ENCODE peak calls at places on chromosome X, in eight cellular contexts. V is lower lobe of right lung, G is lung, X is upper lobe of right lung, Z is AG04450, A is GM12865, E is choroid plexus epithelial cell, J is A549. T is an unnamed sample.

GRCh38 chrX:1384738-1385250 is 7.1 kb downstream of the SLC25A6 start:
- DNase-seq in V (peak), G (no peak), X (peak), J (no peak), Z (no peak), E (no peak), A (no peak), T (no peak)

GRCh38 chrX:35122756-35123155 is 180.2 kb downstream of the FAM47B start:
- DNase-seq in A (no peak), Z (no peak), J (no peak), V (no peak), G (no peak), E (no peak), X (no peak), T (no peak)

GRCh38 chrX:130704053-130705038 is 198.7 kb downstream of the ENOX2 start:
- DNase-seq in V (no peak), X (no peak), G (no peak), J (no peak), Z (no peak), E (peak), A (no peak), T (peak)

GRCh38 chrX:128816919-128817318 is 706.4 kb downstream of the SMARCA1 start:
- DNase-seq in X (no peak), J (no peak), Z (no peak), E (peak), A (no peak), V (no peak), G (no peak), T (no peak)

GRCh38 chrX:130626521-130626920 is 224.7 kb downstream of the RBMX2 start:
- DNase-seq in J (no peak), X (no peak), V (no peak), Z (no peak), E (no peak), A (no peak), G (no peak), T (peak)

GRCh38 chrX:79630033-79631009 is 263.2 kb upstream of the ITM2A start:
- DNase-seq in G (no peak), X (no peak), V (no peak), A (peak), E (no peak), J (no peak), Z (no peak), T (no peak)

GRCh38 chrX:48721916-48722315 is 25.4 kb downstream of the SUV39H1 start:
- DNase-seq in E (no peak), V (no peak), X (no peak), J (no peak), A (no peak), G (no peak), Z (no peak), T (no peak)

GRCh38 chrX:146409528-146409927 is 400.0 kb upstream of the CXorf51B start:
- DNase-seq in Z (no peak), J (no peak), A (no peak), X (no peak), G (no peak), E (no peak), V (no peak), T (no peak)

GRCh38 chrX:39675619-39676018 is 422.1 kb downstream of the BCOR start:
- DNase-seq in V (no peak), G (no peak), J (no peak), X (no peak), A (no peak), E (no peak), Z (no peak), T (peak)

GRCh38 chrX:24577091-24577490 is 70.1 kb downstream of the PCYT1B start:
- DNase-seq in J (no peak), G (no peak), Z (no peak), E (no peak), X (no peak), V (no peak), A (no peak), T (no peak)

GRCh38 chrX:150225266-150225665 is 137.9 kb upstream of the MAMLD1 start:
- DNase-seq in G (peak), E (no peak), V (no peak), J (no peak), A (no peak), Z (no peak), X (no peak), T (no peak)

GRCh38 chrX:13689519-13690211 is 737 bp downstream of the RAB9A start:
- DNase-seq in Z (no peak), J (no peak), X (no peak), V (no peak), A (no peak), E (peak), G (no peak), T (no peak)

GRCh38 chrX:80807606-80808159 is 2.0 kb downstream of the BRWD3 start:
- DNase-seq in X (no peak), V (no peak), A (no peak), G (no peak), Z (no peak), J (peak), E (peak), T (no peak)

GRCh38 chrX:11870789-11871188 is 112.8 kb downstream of the MSL3 start:
- DNase-seq in V (no peak), A (no peak), G (no peak), J (no peak), X (no peak), E (no peak), Z (no peak), T (no peak)

GRCh38 chrX:48899078-48899410 is 1.3 kb downstream of the PQBP1 start:
- DNase-seq in X (no peak), V (no peak), J (no peak), A (no peak), E (no peak), G (no peak), Z (no peak), T (no peak)

GRCh38 chrX:39819921-39820849 is 277.6 kb downstream of the BCOR start:
- DNase-seq in A (peak), E (no peak), X (no peak), Z (no peak), G (no peak), V (no peak), J (no peak), T (peak)

GRCh38 chrX:49878834-49879655 is at the start of gene USP27X:
- DNase-seq in J (peak), Z (peak), X (peak), V (peak), A (peak), E (peak), G (peak), T (peak)

GRCh38 chrX:19659929-19660328 is 144.6 kb upstream of the MAP3K15 start:
- DNase-seq in E (peak), Z (no peak), J (no peak), X (no peak), V (no peak), G (no peak), A (no peak), T (peak)

GRCh38 chrX:50971390-50971789 is 60.9 kb downstream of the BMP15 start:
- DNase-seq in X (no peak), V (no peak), G (no peak), J (no peak), Z (no peak), A (no peak), E (peak), T (no peak)

GRCh38 chrX:49844622-49845021 is 15.5 kb downstream of the PAGE4 start:
- DNase-seq in V (no peak), G (no peak), A (no peak), E (no peak), J (no peak), Z (no peak), X (no peak), T (no peak)

GRCh38 chrX:65690057-65690855 is 22.8 kb downstream of the MSN start:
- DNase-seq in G (no peak), E (peak), V (no peak), X (no peak), J (no peak), A (no peak), Z (no peak), T (peak)

GRCh38 chrX:11470231-11470630 is 177.0 kb downstream of the AMELX start:
- DNase-seq in A (no peak), X (no peak), J (no peak), Z (no peak), G (peak), E (peak), V (no peak), T (peak)

GRCh38 chrX:13094780-13095425 is 50.5 kb upstream of the FAM9C start:
- DNase-seq in E (peak), A (no peak), X (no peak), J (no peak), G (no peak), Z (no peak), V (no peak), T (peak)

GRCh38 chrX:40012039-40012799 is 85.5 kb downstream of the BCOR start:
- DNase-seq in E (peak), G (no peak), Z (no peak), X (peak), V (no peak), J (no peak), A (no peak), T (peak)

GRCh38 chrX:112874140-112874539 is 33.5 kb upstream of the AMOT start:
- DNase-seq in Z (no peak), G (no peak), A (no peak), J (no peak), V (no peak), E (no peak), X (no peak), T (peak)

GRCh38 chrX:47093248-47093647 is 15.0 kb downstream of the RGN start:
- DNase-seq in J (peak), G (no peak), V (no peak), E (peak), A (peak), X (no peak), Z (peak), T (peak)

GRCh38 chrX:140563893-140564292 is 59.0 kb upstream of the SOX3 start:
- DNase-seq in X (no peak), G (no peak), J (no peak), Z (no peak), A (no peak), V (no peak), E (peak), T (no peak)

GRCh38 chrX:32708542-32708941 is 502.8 kb downstream of the DMD start:
- DNase-seq in V (no peak), A (no peak), G (no peak), X (no peak), J (no peak), E (no peak), Z (no peak), T (no peak)

GRCh38 chrX:13764765-13765164 is 30.2 kb downstream of the OFD1 start:
- DNase-seq in A (no peak), X (no peak), J (peak), G (no peak), Z (no peak), E (peak), V (no peak), T (peak)

GRCh38 chrX:125680366-125680765 is 360.7 kb downstream of the TEX13C start:
- DNase-seq in J (no peak), G (no peak), V (no peak), A (no peak), E (no peak), X (no peak), Z (no peak), T (no peak)

GRCh38 chrX:3191821-3192220 is 150.6 kb downstream of the ARSF start:
- DNase-seq in V (no peak), E (no peak), A (no peak), Z (no peak), G (no peak), J (no peak), X (no peak), T (no peak)

GRCh38 chrX:109793191-109793590 is 60.1 kb upstream of the ACSL4 start:
- DNase-seq in G (no peak), Z (no peak), A (no peak), V (no peak), J (no peak), X (no peak), E (no peak), T (peak)

GRCh38 chrX:43808231-43808630 is 74.0 kb downstream of the MAOB start:
- DNase-seq in Z (no peak), E (no peak), J (no peak), A (no peak), V (no peak), G (no peak), X (no peak), T (no peak)

GRCh38 chrX:130184857-130185256 is 13.1 kb downstream of the RAB33A start:
- DNase-seq in A (no peak), G (no peak), Z (no peak), E (no peak), X (no peak), J (no peak), V (no peak), T (no peak)

GRCh38 chrX:133444952-133445831 is 29.9 kb upstream of the GPC4 start:
- DNase-seq in J (peak), X (no peak), G (no peak), V (no peak), A (no peak), Z (no peak), E (no peak), T (no peak)

DNA sequence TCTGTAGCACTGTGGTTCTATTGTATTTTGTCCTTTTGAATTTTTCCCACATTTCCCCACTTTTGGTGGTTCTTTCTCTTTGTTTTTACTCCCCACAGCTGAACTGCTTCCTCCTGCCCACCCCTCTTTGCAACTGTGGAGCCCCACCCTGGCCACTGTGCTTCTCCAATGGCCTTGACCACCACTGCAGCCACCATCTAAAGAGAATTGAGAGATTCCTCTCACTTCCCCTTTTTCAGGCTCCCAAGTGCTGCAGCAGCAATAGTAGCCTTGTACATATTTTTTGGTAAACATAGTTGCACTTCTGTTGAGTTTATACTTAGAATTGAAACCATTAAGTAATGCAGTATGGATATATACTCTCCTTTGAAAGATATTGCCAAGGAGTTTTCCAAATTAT is 51.3 kb upstream of the FRMPD3 start:
- DNase-seq in Z (no peak), G (no peak), V (no peak), E (no peak), A (peak), X (no peak), J (no peak), T (no peak)
- H3K4me3 ChIP-seq in Z (no peak), G (no peak), V (no peak), E (no peak), A (no peak), X (no peak), J (no peak), T (no peak)

GRCh38 chrX:7771788-7772438 is 71.1 kb upstream of the VCX start:
- DNase-seq in J (no peak), X (no peak), E (no peak), Z (no peak), G (no peak), A (no peak), V (no peak), T (no peak)
- TF ChIP-seq CTCF in J (no peak), X (no peak), E (no peak), Z (no peak), G (no peak), A (no peak), V (no peak), T (no peak)

DNA sequence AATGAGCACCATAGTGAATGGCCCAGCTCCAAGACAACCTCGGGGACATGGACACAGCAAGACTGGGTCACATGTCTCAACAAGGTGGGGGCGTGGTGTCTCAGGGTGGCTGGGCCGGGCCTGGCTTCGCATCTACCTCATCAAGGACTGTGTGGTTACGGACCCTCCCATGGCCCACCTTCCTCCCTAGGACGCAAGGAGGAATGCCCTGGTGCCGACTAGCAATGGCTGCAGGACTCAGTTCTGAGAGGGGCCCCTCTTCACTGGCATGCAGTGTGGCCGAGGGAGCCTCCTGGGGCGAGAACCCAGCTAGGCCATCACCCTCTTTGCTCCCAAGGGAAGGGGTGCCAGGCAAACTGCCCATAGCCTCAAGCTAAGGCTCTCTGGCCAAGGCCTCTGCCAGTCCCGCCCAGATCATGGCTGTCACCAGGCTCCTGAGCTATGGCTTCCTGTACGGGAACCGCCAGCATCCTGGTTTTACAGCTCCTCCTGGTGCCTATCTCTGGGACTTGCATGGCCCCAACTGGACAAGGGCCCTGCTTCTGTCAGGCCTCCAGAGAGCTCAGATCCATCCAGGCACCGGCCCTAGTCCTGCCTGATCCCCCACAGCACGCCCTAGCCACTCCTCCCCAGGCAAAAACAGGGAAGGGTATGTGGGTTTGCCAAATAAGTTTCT is 218.0 kb upstream of the AGTR2 start:
- DNase-seq in X (no peak), E (no peak), G (no peak), J (no peak), V (no peak), A (no peak), Z (no peak), T (no peak)
- H3K4me3 ChIP-seq in X (no peak), E (no peak), G (no peak), J (no peak), V (no peak), A (no peak), Z (no peak), T (no peak)

DNA sequence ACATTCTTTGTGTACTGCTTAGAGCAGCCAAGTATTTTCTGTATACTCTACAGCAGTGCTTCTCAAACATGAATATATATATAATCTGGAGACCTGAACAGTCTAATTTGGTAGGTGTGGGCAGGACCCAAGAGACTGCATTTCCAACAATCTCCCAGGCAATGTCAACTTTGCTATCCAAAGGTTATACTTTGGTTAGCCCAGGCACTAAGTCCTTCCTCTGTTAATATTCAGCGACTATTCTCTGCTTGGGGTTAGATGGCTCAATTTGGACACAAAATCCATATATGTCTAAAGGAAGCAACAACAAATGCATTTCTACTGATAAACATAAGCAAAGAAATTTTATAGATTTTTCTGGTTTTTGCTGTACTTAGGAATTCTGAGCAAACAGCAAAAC is 480.0 kb upstream of the RPS6KA3 start:
- DNase-seq in J (no peak), G (no peak), Z (no peak), V (no peak), A (no peak), X (no peak), E (no peak), T (no peak)
- TF ChIP-seq CTCF in J (no peak), G (no peak), Z (no peak), V (no peak), A (no peak), X (no peak), E (no peak), T (no peak)

GRCh38 chrX:115560978-115561604 is at the start of gene PLS3:
- DNase-seq in J (peak), Z (peak), V (peak), G (peak), A (peak), X (peak), E (peak), T (peak)
- H3K4me3 ChIP-seq in J (peak), Z (peak), V (peak), G (peak), A (peak), X (peak), E (peak), T (peak)

GRCh38 chrX:101617211-101618191 is at the start of gene ARMCX6:
- DNase-seq in Z (no peak), G (peak), X (peak), E (peak), V (peak), J (peak), A (peak), T (peak)
- TF ChIP-seq CTCF in Z (peak), G (no peak), X (peak), E (peak), V (peak), J (peak), A (peak), T (peak)

GRCh38 chrX:136205882-136206281 is 45.3 kb downstream of the MAP7D3 start:
- DNase-seq in A (no peak), V (no peak), J (no peak), E (no peak), G (no peak), X (no peak), Z (no peak), T (no peak)

GRCh38 chrX:136203438-136203837 is 47.8 kb downstream of the MAP7D3 start:
- DNase-seq in J (no peak), E (no peak), X (no peak), V (no peak), A (no peak), Z (no peak), G (no peak), T (no peak)

GRCh38 chrX:136202889-136203288 is 48.3 kb downstream of the MAP7D3 start:
- DNase-seq in V (no peak), A (no peak), X (no peak), G (no peak), Z (no peak), E (peak), J (no peak), T (peak)

GRCh38 chrX:136206916-136207315 is 44.3 kb downstream of the MAP7D3 start:
- DNase-seq in X (no peak), J (no peak), Z (no peak), V (no peak), E (no peak), G (no peak), A (no peak), T (no peak)

GRCh38 chrX:136204571-136204970 is 46.6 kb downstream of the MAP7D3 start:
- DNase-seq in X (no peak), A (no peak), G (peak), V (peak), Z (no peak), J (peak), E (peak), T (peak)
- H3K4me3 ChIP-seq in X (no peak), A (no peak), G (no peak), V (no peak), Z (no peak), J (no peak), E (no peak), T (no peak)

DNA sequence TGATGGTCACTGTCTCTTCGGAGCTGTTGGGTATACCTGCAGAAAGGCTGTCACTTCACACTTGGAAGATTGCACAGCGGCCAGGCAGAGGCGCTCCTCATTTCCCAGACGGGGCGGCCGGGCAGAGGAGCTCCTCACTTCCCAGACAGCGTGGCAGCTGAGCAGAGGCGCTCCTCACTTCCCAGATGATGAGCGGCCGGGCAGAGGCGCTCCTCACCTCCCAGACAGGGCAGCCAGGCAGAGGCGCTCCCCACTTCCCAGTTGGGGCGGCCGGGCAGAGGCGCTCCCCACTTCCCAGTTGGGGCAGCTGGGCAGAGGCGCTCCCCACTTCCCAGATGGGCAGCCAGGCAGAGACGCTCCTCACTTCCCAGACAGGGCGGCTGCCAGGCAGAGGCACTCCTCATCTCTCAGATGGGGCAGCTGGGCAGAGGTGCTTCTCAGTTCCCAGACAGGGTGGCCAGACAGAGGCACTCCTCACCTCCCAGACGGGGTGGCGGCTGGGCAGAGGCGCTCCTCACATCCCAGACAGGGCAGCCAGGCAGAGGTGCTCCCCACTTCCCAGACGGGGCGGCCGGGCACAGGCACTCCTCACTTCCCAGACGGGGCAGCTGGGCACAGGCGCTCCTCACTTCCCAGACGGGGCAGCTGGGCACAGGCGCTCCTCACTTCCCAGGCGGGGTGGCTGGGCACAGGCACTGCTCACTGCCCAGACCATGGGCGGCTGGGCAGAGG is 18.8 kb downstream of the PABPC1L2B start:
- DNase-seq in E (no peak), Z (no peak), G (no peak), V (no peak), A (no peak), J (no peak), X (no peak), T (no peak)
- TF ChIP-seq CTCF in E (no peak), Z (no peak), G (no peak), V (no peak), A (no peak), J (no peak), X (no peak), T (no peak)

T was measured in fibroblast of pulmonary artery.